ENCODE peak calls at places on chromosomes 5 and 9, in four cellular contexts. U is H9, V is mesothelial cell of epicardium, G is left ventricle myocardium inferior. C is an unnamed sample.
A peak's percentile ranks its signal among the peaks of the same experiment; 100 is the strongest.

GRCh38 chr9:33884856-33885701 is 68.1 kb downstream of the UBE2R2 start:
- DNase-seq in U (no peak), G (no peak), V (peak; percentile 32), C (no peak)

GRCh38 chr5:32163053-32163452 is 11.1 kb downstream of the GOLPH3 start:
- DNase-seq in G (no peak), U (no peak), V (no peak), C (no peak)

GRCh38 chr5:159099049-159099760 is 511 bp downstream of the EBF1 start:
- DNase-seq in V (no peak), G (no peak), U (peak; percentile 36), C (peak; percentile 70)

GRCh38 chr9:36492849-36493248 is 79.8 kb upstream of the MELK start:
- DNase-seq in G (no peak), V (no peak), U (no peak), C (no peak)

GRCh38 chr9:36598281-36598680 is 25.6 kb downstream of the MELK start:
- DNase-seq in G (no peak), U (no peak), V (no peak), C (no peak)

GRCh38 chr9:13171261-13171660 is 108.2 kb downstream of the MPDZ start:
- DNase-seq in U (no peak), G (no peak), V (no peak), C (no peak)

GRCh38 chr5:151023047-151023615 is 2.7 kb downstream of the GPX3 start:
- DNase-seq in V (no peak), U (no peak), G (peak; percentile 75), C (no peak)

GRCh38 chr5:141929398-141930058 is 5.9 kb downstream of the DELE1 start:
- DNase-seq in G (no peak), U (no peak), V (no peak), C (no peak)

GRCh38 chr9:38036359-38037084 is 32.5 kb downstream of the SHB start:
- DNase-seq in V (no peak), U (no peak), G (no peak), C (no peak)

GRCh38 chr5:142246-142810 is 49.0 kb upstream of the LRRC14B start:
- DNase-seq in G (no peak), V (no peak), U (no peak), C (no peak)

GRCh38 chr9:127545196-127546124 is 66.6 kb upstream of the STXBP1 start:
- DNase-seq in G (no peak), V (no peak), U (no peak), C (no peak)

GRCh38 chr5:92309336-92309991 is 926.3 kb upstream of the ARRDC3 start:
- DNase-seq in U (no peak), V (no peak), G (no peak), C (no peak)

GRCh38 chr5:140633081-140633471 is at the start of gene CD14:
- DNase-seq in G (peak; percentile 44), U (no peak), V (no peak), C (no peak)

GRCh38 chr5:10563940-10564837 is at the start of gene ANKRD33B:
- DNase-seq in V (peak; percentile 44), U (peak; percentile 83), G (peak; percentile 76), C (peak; percentile 85)

DNA sequence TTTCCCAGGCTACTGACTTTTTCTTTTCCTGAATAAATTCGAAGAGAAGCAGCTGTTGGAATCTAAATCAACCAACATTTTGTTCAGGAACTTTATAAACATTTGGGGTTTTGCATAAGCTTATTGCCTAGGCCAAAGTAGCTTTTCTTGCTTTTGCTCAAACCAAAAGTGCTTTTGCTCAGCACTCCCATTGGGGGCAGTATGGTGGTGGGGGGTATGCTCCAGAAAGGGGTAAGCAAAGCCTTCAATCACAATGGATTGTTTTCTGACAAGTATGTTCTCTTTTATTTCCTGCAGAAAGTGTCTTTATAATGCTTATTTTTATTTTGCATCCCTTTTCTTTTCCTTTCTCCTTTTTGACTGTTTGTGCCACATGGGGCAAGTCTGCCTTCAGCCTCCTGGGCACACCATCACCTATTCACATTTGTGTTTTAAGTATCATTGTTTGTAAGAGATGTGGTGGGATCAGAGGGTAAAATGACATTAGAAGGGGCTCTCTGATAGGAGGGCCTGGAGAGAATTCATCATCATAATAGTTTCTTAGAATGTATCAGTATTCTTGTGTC is 86.0 kb downstream of the PRDM6 start:
- DNase-seq in V (no peak), U (no peak), G (no peak), C (no peak)
- TF ChIP-seq CTCF in V (no peak), U (peak; percentile 62), G (no peak), C (no peak)

GRCh38 chr5:43627028-43627427 is 24.0 kb downstream of the NNT start:
- DNase-seq in U (peak; percentile 79), G (no peak), V (no peak), C (peak; percentile 26)
- TF ChIP-seq CTCF in U (peak; percentile 78), G (peak; percentile 66), V (no peak), C (peak; percentile 38)

GRCh38 chr9:113808391-113809191 is 67.5 kb upstream of the ZNF618 start:
- DNase-seq in V (no peak), G (peak; percentile 18), U (no peak), C (no peak)
- TF ChIP-seq CTCF in V (no peak), G (no peak), U (no peak), C (no peak)

DNA sequence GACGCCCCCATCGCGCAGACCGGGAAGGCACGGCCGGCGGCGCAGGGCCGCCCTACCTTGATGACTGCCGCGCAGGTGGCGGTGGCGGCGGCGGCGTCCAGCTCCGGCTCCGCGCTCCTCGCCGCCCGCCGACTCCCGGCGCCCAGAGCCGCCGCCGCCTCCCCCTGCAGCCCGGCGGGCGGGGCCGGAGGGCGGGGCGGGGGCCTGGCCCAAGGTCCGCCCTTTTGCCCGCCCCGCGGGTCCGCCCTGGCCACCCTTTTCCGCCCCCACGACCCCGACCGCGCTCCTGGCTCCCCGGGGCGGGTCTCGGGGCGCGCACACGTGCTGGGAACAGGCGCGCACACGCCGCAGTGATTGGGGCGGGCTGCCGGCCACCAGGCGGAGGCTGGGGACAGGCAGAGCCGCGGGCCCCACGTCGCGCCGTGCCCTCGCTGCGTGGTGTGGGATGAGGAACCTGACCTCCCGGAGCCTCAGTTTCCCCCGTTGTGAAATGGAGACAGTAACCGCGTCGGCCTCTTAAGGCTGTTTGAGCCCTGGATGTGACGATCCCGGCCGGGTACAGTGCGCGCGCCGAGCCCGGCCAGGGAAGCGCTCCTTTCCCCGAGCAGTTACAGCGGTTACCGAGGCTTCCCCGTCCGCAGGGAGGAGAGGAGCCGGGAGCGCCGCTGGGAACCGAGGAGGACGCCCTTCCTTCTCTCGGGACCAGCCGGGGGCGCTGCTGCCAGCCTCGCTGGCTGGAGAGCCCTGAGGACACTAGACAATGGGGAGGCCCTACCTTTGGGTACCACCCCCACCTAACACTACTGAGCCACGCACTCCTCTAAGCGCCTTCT is at the start of gene CORO2A:
- DNase-seq in U (peak; percentile 88), V (peak; percentile 57), G (peak; percentile 75), C (peak; percentile 87)
- TF ChIP-seq CTCF in U (peak; percentile 73), V (peak; percentile 24), G (peak; percentile 47), C (peak; percentile 27)

GRCh38 chr5:66238435-66238834 is 94.3 kb downstream of the SREK1 start:
- DNase-seq in G (no peak), V (no peak), U (no peak), C (no peak)

GRCh38 chr5:66234241-66234640 is 90.1 kb downstream of the SREK1 start:
- DNase-seq in V (no peak), U (no peak), G (no peak), C (no peak)

GRCh38 chr5:66241136-66241825 is 97.2 kb downstream of the SREK1 start:
- DNase-seq in U (no peak), V (no peak), G (no peak), C (no peak)

GRCh38 chr5:66242050-66242449 is 98.0 kb downstream of the SREK1 start:
- DNase-seq in U (no peak), G (no peak), V (no peak), C (no peak)

GRCh38 chr5:66239034-66239433 is 94.9 kb downstream of the SREK1 start:
- DNase-seq in G (no peak), V (no peak), U (no peak), C (no peak)
- TF ChIP-seq CTCF in G (peak; percentile 43), V (no peak), U (peak; percentile 64), C (no peak)

GRCh38 chr5:37940931-37941623 is 101.2 kb upstream of the GDNF start:
- DNase-seq in U (no peak), G (no peak), V (no peak), C (no peak)

GRCh38 chr5:37950436-37950835 is 110.6 kb upstream of the GDNF start:
- DNase-seq in G (no peak), U (no peak), V (no peak), C (no peak)

DNA sequence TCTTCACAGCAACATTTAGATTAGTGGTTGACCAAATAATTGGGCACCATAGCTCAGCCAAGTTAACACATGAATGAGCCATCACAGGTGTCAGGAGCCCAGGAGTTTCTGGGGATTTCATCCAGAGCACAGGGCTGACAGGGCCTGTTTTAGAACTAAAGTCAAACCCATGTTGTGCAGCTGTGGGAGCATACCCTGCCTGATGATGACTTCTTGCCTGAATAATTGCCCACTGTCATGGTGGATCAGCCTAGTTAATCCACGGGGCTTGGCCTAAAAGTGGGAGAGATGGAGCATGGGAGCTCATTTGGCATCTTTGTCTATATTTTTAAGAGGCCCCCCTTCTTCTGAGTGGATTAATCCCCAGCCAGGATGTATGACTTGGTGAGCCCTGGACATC is 105.6 kb upstream of the GDNF start:
- DNase-seq in G (no peak), U (no peak), V (no peak), C (no peak)
- TF ChIP-seq CTCF in G (no peak), U (no peak), V (no peak), C (no peak)

GRCh38 chr5:77318060-77318459 is 107.6 kb downstream of the PDE8B start:
- DNase-seq in U (no peak), V (no peak), G (no peak), C (no peak)
- TF ChIP-seq CTCF in U (no peak), V (no peak), G (no peak), C (no peak)

DNA sequence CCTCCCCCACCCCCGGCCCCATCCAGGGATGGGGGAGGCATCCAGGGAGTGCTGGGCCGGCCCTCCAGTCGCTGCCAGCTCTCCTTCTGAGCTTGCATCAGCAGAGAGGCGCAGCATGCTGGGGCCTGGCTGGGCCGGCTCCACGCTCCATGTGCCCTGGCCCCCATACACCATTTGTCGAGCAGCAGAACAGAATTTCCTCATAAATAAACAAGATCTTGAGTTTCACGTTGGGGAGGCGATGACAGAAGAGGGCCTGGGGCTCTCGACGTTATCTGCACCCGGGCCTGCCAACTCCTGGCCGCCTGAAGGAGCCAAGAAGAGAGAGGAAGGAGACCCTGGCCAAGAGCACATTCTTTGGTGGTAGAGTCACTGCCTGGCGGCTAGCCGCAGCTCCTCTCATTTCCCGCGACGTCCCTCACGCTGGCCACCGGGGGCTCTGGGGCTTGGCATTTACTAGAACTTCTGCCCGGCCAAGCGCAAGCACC is 177.0 kb downstream of the FGF18 start:
- DNase-seq in V (no peak), G (peak; percentile 84), U (peak; percentile 68), C (no peak)
- TF ChIP-seq CTCF in V (no peak), G (peak; percentile 37), U (peak; percentile 51), C (no peak)

C was measured in nephron progenitor cell.